ENCODE peak calls at places on chromosomes 2 and 18, in four cellular contexts. H, A, C and J are unnamed samples.

GRCh38 chr2:4354678-4355077 is 651.3 kb downstream of the DCDC2C start:
- DNase-seq in H (no peak), A (no peak), C (no peak), J (no peak)

GRCh38 chr2:149782566-149782965 is 195.0 kb upstream of the MMADHC start:
- DNase-seq in H (no peak), A (no peak), C (peak), J (no peak)

GRCh38 chr2:233242231-233242917 is 9.1 kb upstream of the ATG16L1 start:
- DNase-seq in H (no peak), A (peak), C (peak), J (no peak)

GRCh38 chr18:25409971-25410370 is 58.0 kb upstream of the ZNF521 start:
- DNase-seq in H (no peak), A (no peak), C (no peak), J (no peak)

GRCh38 chr18:76914796-76915195 is 92.4 kb downstream of the ZNF236 start:
- DNase-seq in H (no peak), A (no peak), C (no peak), J (no peak)

GRCh38 chr2:176292608-176293007 is 23.4 kb downstream of the MTX2 start:
- DNase-seq in H (no peak), A (no peak), C (no peak), J (no peak)

GRCh38 chr2:54680397-54681032 is 42.9 kb upstream of the EML6 start:
- DNase-seq in H (no peak), A (no peak), C (peak), J (no peak)

GRCh38 chr2:48145845-48146452 is 239.7 kb upstream of the FBXO11 start:
- DNase-seq in H (no peak), A (no peak), C (peak), J (no peak)

GRCh38 chr2:239249781-239250180 is 151.0 kb downstream of the HDAC4 start:
- DNase-seq in H (peak), A (no peak), C (peak), J (no peak)

GRCh38 chr2:237872178-237872887 is 12.9 kb downstream of the RAMP1 start:
- DNase-seq in H (no peak), A (no peak), C (no peak), J (no peak)

GRCh38 chr2:121774216-121774615 is 18.8 kb downstream of the TSN start:
- DNase-seq in H (no peak), A (no peak), C (no peak), J (no peak)

GRCh38 chr18:12391487-12392136 is 14.6 kb upstream of the AFG3L2 start:
- DNase-seq in H (peak), A (peak), C (peak), J (no peak)

GRCh38 chr2:124796647-124797437 is 771.8 kb downstream of the CNTNAP5 start:
- DNase-seq in H (no peak), A (no peak), C (peak), J (no peak)

DNA sequence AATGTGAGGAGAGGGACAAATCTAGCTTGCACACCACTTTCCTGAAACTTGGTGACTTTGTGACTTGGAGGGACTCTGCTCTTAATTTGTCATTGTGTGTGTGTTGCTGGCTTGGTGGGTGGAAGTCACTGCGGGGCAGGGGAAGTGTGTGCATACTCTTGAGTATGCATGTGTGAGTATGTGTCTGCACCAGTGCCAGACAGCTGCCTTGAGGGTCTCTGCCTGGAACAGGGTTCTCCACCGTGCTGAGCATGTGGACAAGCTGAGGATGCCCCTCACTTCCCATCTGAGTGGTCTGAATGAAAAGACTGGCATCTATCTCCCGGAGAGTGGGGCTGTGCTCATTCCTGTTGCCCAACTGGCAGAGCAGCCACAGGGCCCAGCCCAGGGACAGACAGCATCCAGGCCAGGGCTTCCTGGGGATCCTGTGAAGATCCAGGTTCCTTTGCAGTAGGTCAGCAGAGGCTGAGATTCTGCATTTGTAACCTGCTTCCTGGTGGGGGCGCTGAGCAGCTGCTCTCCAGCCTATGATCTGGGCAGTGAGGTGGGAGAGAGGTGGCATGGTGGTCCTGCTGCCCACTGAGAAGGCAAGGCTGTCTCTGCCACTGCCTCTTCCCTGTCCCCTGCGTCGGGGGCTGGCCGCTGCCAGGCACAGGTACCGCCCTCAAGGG is 138.9 kb upstream of the HAAO start:
- DNase-seq in H (no peak), A (no peak), C (no peak), J (no peak)
- TF ChIP-seq CTCF in H (peak), A (no peak), C (peak), J (peak)

GRCh38 chr2:118321436-118322100 is 233.3 kb downstream of the INSIG2 start:
- DNase-seq in H (no peak), A (no peak), C (no peak), J (no peak)
- TF ChIP-seq CTCF in H (no peak), A (no peak), C (no peak), J (no peak)

DNA sequence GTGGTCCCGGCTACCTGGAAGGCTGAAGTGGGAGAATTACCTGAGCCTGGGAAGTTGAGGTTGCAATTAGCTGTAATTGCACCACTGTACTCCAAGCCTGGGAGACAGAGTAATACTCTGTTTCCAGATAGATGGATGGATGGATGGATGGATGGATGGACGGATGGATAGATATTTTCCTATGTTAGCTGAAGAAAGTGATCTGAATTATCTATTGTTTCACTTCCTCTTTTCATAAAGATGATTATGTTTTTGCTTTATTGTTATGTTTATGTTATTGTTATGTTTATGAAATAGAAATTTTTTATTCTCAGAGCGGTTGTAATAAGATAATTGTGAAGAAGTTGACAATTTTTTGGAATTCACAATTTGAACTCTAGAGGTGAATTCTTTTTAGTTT is 33.3 kb upstream of the TTC27 start:
- DNase-seq in H (no peak), A (no peak), C (no peak), J (no peak)
- TF ChIP-seq CTCF in H (no peak), A (no peak), C (no peak), J (no peak)

GRCh38 chr2:3005859-3006258 is 371.8 kb downstream of the EIPR1 start:
- DNase-seq in H (no peak), A (peak), C (no peak), J (no peak)

GRCh38 chr2:3007135-3007534 is 370.5 kb downstream of the EIPR1 start:
- DNase-seq in H (no peak), A (peak), C (no peak), J (no peak)

GRCh38 chr2:3000968-3001367 is 376.6 kb downstream of the EIPR1 start:
- DNase-seq in H (no peak), A (no peak), C (no peak), J (no peak)

DNA sequence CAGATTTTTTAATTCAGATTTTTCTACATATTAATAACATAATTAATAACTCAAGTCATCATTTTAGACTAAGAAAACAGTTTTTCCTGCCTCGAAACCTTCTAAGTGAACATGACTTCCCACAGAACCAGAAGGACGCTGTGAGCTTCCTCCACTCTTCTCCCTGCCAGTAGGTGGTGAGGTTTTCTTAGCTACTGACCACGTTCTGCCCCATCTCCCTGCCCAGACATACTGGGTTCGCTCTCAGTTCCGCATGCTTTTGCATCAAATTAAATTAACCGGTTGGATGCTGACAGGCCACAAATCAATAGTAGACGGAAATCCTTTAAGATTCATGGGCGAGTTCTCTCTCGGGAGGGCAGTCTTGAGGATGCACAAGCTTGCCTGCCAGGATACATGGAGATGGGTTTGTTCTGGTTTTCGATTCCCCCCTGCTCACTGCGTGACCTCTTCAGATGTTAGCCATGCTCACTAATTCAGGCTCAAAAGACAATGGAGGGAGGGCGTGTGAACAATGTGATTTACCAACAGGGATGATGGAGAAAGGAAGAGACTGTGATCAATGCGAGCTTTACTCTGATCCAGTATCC is 375.9 kb downstream of the EIPR1 start:
- DNase-seq in H (no peak), A (no peak), C (peak), J (no peak)
- TF ChIP-seq CTCF in H (no peak), A (peak), C (no peak), J (peak)